ENCODE peak calls at places on chromosomes 12 and 14, in ten cellular contexts. One of them, this sample, is unnamed.

GRCh38 chr12:53325539-53326061 is 4.2 kb upstream of the AAAS start:
- DNase-seq in GM10248: no peak
- DNase-seq in A549: peak; percentile 39
- DNase-seq in foreskin fibroblast: no peak
- DNase-seq in Calu3: peak; percentile 31
- DNase-seq in lower lobe of right lung: peak; percentile 65
- DNase-seq in OCI-LY7: peak; percentile 39
- DNase-seq in fibroblast of mammary gland: peak; percentile 6
- DNase-seq in activated B cell treated with CpG ODN at 0.5 μM for 24 hours: peak; percentile 34
- DNase-seq in H1: peak; percentile 69
- DNase-seq in this sample: peak; percentile 47

GRCh38 chr12:25553083-25553482 is at the start of gene LMNTD1:
- DNase-seq in H1: no peak
- DNase-seq in A549: no peak
- DNase-seq in lower lobe of right lung: no peak
- DNase-seq in Calu3: no peak
- DNase-seq in fibroblast of mammary gland: peak; percentile 78
- DNase-seq in GM10248: no peak
- DNase-seq in foreskin fibroblast: peak; percentile 63
- DNase-seq in activated B cell treated with CpG ODN at 0.5 μM for 24 hours: no peak
- DNase-seq in OCI-LY7: no peak
- DNase-seq in this sample: no peak

GRCh38 chr12:100481021-100481420 is 7.4 kb downstream of the NR1H4 start:
- DNase-seq in A549: no peak
- DNase-seq in fibroblast of mammary gland: no peak
- DNase-seq in GM10248: no peak
- DNase-seq in H1: no peak
- DNase-seq in activated B cell treated with CpG ODN at 0.5 μM for 24 hours: no peak
- DNase-seq in Calu3: no peak
- DNase-seq in foreskin fibroblast: no peak
- DNase-seq in lower lobe of right lung: no peak
- DNase-seq in OCI-LY7: no peak
- DNase-seq in this sample: no peak

GRCh38 chr12:88575361-88575959 is 4.8 kb downstream of the KITLG start:
- DNase-seq in H1: no peak
- DNase-seq in foreskin fibroblast: no peak
- DNase-seq in activated B cell treated with CpG ODN at 0.5 μM for 24 hours: no peak
- DNase-seq in A549: no peak
- DNase-seq in lower lobe of right lung: no peak
- DNase-seq in fibroblast of mammary gland: peak; percentile 43
- DNase-seq in OCI-LY7: no peak
- DNase-seq in Calu3: no peak
- DNase-seq in GM10248: no peak
- DNase-seq in this sample: no peak

GRCh38 chr14:28755930-28756895 is 10.4 kb upstream of the FOXG1 start:
- DNase-seq in activated B cell treated with CpG ODN at 0.5 μM for 24 hours: no peak
- DNase-seq in GM10248: no peak
- DNase-seq in H1: no peak
- DNase-seq in foreskin fibroblast: no peak
- DNase-seq in OCI-LY7: no peak
- DNase-seq in Calu3: no peak
- DNase-seq in lower lobe of right lung: no peak
- DNase-seq in fibroblast of mammary gland: no peak
- DNase-seq in A549: no peak
- DNase-seq in this sample: no peak

GRCh38 chr12:15688202-15688736 is 100.9 kb downstream of the EPS8 start:
- DNase-seq in GM10248: no peak
- DNase-seq in Calu3: peak; percentile 86
- DNase-seq in H1: peak; percentile 47
- DNase-seq in activated B cell treated with CpG ODN at 0.5 μM for 24 hours: no peak
- DNase-seq in foreskin fibroblast: no peak
- DNase-seq in fibroblast of mammary gland: no peak
- DNase-seq in OCI-LY7: no peak
- DNase-seq in lower lobe of right lung: peak; percentile 82
- DNase-seq in A549: no peak
- DNase-seq in this sample: peak; percentile 5

GRCh38 chr12:108826115-108826806 is 31.1 kb downstream of the SSH1 start:
- DNase-seq in Calu3: no peak
- DNase-seq in H1: no peak
- DNase-seq in OCI-LY7: no peak
- DNase-seq in foreskin fibroblast: peak; percentile 98
- DNase-seq in GM10248: peak; percentile 49
- DNase-seq in A549: no peak
- DNase-seq in activated B cell treated with CpG ODN at 0.5 μM for 24 hours: no peak
- DNase-seq in lower lobe of right lung: peak; percentile 60
- DNase-seq in fibroblast of mammary gland: peak; percentile 98
- DNase-seq in this sample: peak; percentile 20

GRCh38 chr12:53938276-53939140 is at the start of gene HOXC13:
- DNase-seq in OCI-LY7: peak; percentile 68
- DNase-seq in A549: peak; percentile 98
- DNase-seq in foreskin fibroblast: peak; percentile 96
- DNase-seq in Calu3: peak; percentile 67
- DNase-seq in lower lobe of right lung: no peak
- DNase-seq in fibroblast of mammary gland: peak; percentile 68
- DNase-seq in H1: peak; percentile 97
- DNase-seq in activated B cell treated with CpG ODN at 0.5 μM for 24 hours: no peak
- DNase-seq in GM10248: no peak
- DNase-seq in this sample: peak; percentile 54

GRCh38 chr12:122123761-122124145 is 45.2 kb downstream of the MLXIP start:
- DNase-seq in OCI-LY7: no peak
- DNase-seq in GM10248: no peak
- DNase-seq in activated B cell treated with CpG ODN at 0.5 μM for 24 hours: no peak
- DNase-seq in A549: no peak
- DNase-seq in H1: no peak
- DNase-seq in fibroblast of mammary gland: no peak
- DNase-seq in lower lobe of right lung: peak; percentile 17
- DNase-seq in foreskin fibroblast: no peak
- DNase-seq in Calu3: no peak
- DNase-seq in this sample: no peak

GRCh38 chr14:32202468-32202865 is 602 bp downstream of the RNU6-8 start:
- DNase-seq in Calu3: no peak
- DNase-seq in foreskin fibroblast: no peak
- DNase-seq in activated B cell treated with CpG ODN at 0.5 μM for 24 hours: no peak
- DNase-seq in A549: no peak
- DNase-seq in GM10248: no peak
- DNase-seq in lower lobe of right lung: no peak
- DNase-seq in OCI-LY7: no peak
- DNase-seq in fibroblast of mammary gland: peak; percentile 30
- DNase-seq in H1: no peak
- DNase-seq in this sample: no peak

GRCh38 chr12:73678335-73678734 is 859.3 kb upstream of the ATXN7L3B start:
- DNase-seq in H1: no peak
- DNase-seq in OCI-LY7: no peak
- DNase-seq in GM10248: no peak
- DNase-seq in activated B cell treated with CpG ODN at 0.5 μM for 24 hours: no peak
- DNase-seq in lower lobe of right lung: no peak
- DNase-seq in foreskin fibroblast: no peak
- DNase-seq in fibroblast of mammary gland: no peak
- DNase-seq in Calu3: no peak
- DNase-seq in A549: no peak
- DNase-seq in this sample: no peak

GRCh38 chr12:117130806-117131205 is 31.6 kb upstream of the TESC start:
- DNase-seq in lower lobe of right lung: no peak
- DNase-seq in GM10248: no peak
- DNase-seq in Calu3: no peak
- DNase-seq in activated B cell treated with CpG ODN at 0.5 μM for 24 hours: no peak
- DNase-seq in foreskin fibroblast: no peak
- DNase-seq in A549: no peak
- DNase-seq in OCI-LY7: no peak
- DNase-seq in fibroblast of mammary gland: no peak
- DNase-seq in H1: no peak
- DNase-seq in this sample: no peak

GRCh38 chr12:93944196-93944595 is 204.2 kb upstream of the PLXNC1 start:
- DNase-seq in H1: no peak
- DNase-seq in Calu3: no peak
- DNase-seq in A549: no peak
- DNase-seq in activated B cell treated with CpG ODN at 0.5 μM for 24 hours: no peak
- DNase-seq in foreskin fibroblast: peak; percentile 12
- DNase-seq in GM10248: no peak
- DNase-seq in OCI-LY7: no peak
- DNase-seq in lower lobe of right lung: no peak
- DNase-seq in fibroblast of mammary gland: peak; percentile 18
- DNase-seq in this sample: no peak

GRCh38 chr14:98889107-98889835 is 382.7 kb downstream of the BCL11B start:
- DNase-seq in A549: no peak
- DNase-seq in activated B cell treated with CpG ODN at 0.5 μM for 24 hours: no peak
- DNase-seq in H1: no peak
- DNase-seq in GM10248: no peak
- DNase-seq in fibroblast of mammary gland: no peak
- DNase-seq in OCI-LY7: no peak
- DNase-seq in lower lobe of right lung: no peak
- DNase-seq in foreskin fibroblast: no peak
- DNase-seq in Calu3: no peak
- DNase-seq in this sample: no peak

GRCh38 chr12:71848212-71848611 is 8.7 kb downstream of the TBC1D15 start:
- DNase-seq in foreskin fibroblast: no peak
- DNase-seq in activated B cell treated with CpG ODN at 0.5 μM for 24 hours: no peak
- DNase-seq in OCI-LY7: no peak
- DNase-seq in GM10248: no peak
- DNase-seq in H1: no peak
- DNase-seq in lower lobe of right lung: no peak
- DNase-seq in fibroblast of mammary gland: peak; percentile 18
- DNase-seq in A549: no peak
- DNase-seq in Calu3: no peak
- DNase-seq in this sample: no peak

GRCh38 chr12:71854594-71854993 is 15.0 kb downstream of the TBC1D15 start:
- DNase-seq in OCI-LY7: no peak
- DNase-seq in H1: no peak
- DNase-seq in fibroblast of mammary gland: no peak
- DNase-seq in foreskin fibroblast: no peak
- DNase-seq in GM10248: no peak
- DNase-seq in Calu3: no peak
- DNase-seq in lower lobe of right lung: no peak
- DNase-seq in activated B cell treated with CpG ODN at 0.5 μM for 24 hours: no peak
- DNase-seq in A549: no peak
- DNase-seq in this sample: no peak

GRCh38 chr12:71846322-71846940 is 6.9 kb downstream of the TBC1D15 start:
- DNase-seq in fibroblast of mammary gland: peak; percentile 57
- DNase-seq in GM10248: no peak
- DNase-seq in OCI-LY7: peak; percentile 48
- DNase-seq in foreskin fibroblast: no peak
- DNase-seq in Calu3: peak; percentile 26
- DNase-seq in activated B cell treated with CpG ODN at 0.5 μM for 24 hours: no peak
- DNase-seq in lower lobe of right lung: no peak
- DNase-seq in H1: no peak
- DNase-seq in A549: no peak
- DNase-seq in this sample: no peak

GRCh38 chr12:71849109-71849851 is 9.7 kb downstream of the TBC1D15 start:
- DNase-seq in GM10248: no peak
- DNase-seq in foreskin fibroblast: no peak
- DNase-seq in lower lobe of right lung: no peak
- DNase-seq in A549: no peak
- DNase-seq in H1: no peak
- DNase-seq in activated B cell treated with CpG ODN at 0.5 μM for 24 hours: no peak
- DNase-seq in fibroblast of mammary gland: no peak
- DNase-seq in Calu3: no peak
- DNase-seq in OCI-LY7: no peak
- DNase-seq in this sample: no peak
- TF ChIP-seq CTCF in GM10248: no peak
- TF ChIP-seq CTCF in foreskin fibroblast: no peak
- TF ChIP-seq CTCF in lower lobe of right lung: no peak
- TF ChIP-seq CTCF in A549: no peak
- TF ChIP-seq CTCF in H1: no peak
- TF ChIP-seq CTCF in activated B cell treated with CpG ODN at 0.5 μM for 24 hours: no peak
- TF ChIP-seq CTCF in fibroblast of mammary gland: no peak
- TF ChIP-seq CTCF in Calu3: no peak
- TF ChIP-seq CTCF in OCI-LY7: no peak
- TF ChIP-seq CTCF in this sample: no peak

DNA sequence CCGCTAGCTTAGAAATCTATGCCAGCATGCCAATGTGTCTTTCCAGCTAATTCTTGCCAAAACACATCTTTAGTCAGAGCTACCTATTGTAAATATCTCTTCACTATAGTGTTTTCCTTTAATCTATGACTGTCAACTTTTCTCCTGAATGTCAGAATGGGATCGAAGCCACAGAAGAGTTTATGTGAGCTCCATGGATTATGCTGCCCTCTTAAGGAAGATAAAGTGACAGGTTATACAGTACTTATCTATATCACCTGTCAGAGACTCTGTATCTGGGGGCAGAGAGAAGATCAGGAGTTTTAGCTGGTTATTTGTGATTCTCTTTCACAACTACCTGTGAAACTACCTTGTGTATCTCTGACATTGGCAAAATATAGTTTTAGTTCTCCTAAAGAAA is 204.3 kb upstream of the SEL1L start:
- DNase-seq in A549: no peak
- DNase-seq in activated B cell treated with CpG ODN at 0.5 μM for 24 hours: no peak
- DNase-seq in GM10248: no peak
- DNase-seq in Calu3: no peak
- DNase-seq in lower lobe of right lung: no peak
- DNase-seq in OCI-LY7: no peak
- DNase-seq in fibroblast of mammary gland: no peak
- DNase-seq in foreskin fibroblast: no peak
- DNase-seq in H1: no peak
- DNase-seq in this sample: no peak
- TF ChIP-seq CTCF in A549: no peak
- TF ChIP-seq CTCF in activated B cell treated with CpG ODN at 0.5 μM for 24 hours: no peak
- TF ChIP-seq CTCF in GM10248: no peak
- TF ChIP-seq CTCF in Calu3: no peak
- TF ChIP-seq CTCF in lower lobe of right lung: no peak
- TF ChIP-seq CTCF in OCI-LY7: no peak
- TF ChIP-seq CTCF in fibroblast of mammary gland: no peak
- TF ChIP-seq CTCF in foreskin fibroblast: no peak
- TF ChIP-seq CTCF in H1: no peak
- TF ChIP-seq CTCF in this sample: no peak

DNA sequence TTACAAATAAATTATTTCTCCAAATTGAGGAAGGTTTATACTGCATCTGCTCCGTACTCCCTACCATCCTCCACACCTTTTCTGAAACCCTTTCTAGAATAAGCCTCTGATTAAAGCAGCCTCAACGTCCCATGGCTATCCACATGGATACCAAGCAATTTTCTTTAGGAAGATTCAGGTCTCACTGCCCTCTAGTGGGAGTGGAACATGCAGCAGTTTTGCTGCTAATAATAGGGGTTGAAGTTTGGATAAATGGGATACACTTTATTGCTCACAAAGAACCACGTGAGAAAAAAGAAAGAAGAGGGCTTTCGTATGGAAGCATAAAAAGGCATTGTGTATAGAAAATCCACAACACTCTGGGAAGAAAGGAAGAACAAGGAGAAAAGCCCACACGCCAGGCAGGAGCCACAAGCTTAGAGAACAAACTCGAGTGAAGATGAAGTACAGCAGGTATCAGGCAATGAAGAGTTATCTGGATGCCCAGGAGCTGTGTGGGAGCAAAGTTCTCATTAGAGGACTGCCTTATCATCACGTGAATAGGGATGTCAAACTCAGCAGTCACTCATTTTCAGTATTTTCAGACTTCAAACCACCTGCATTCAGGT is 45.8 kb downstream of the CCER1 start:
- DNase-seq in Calu3: peak; percentile 48
- DNase-seq in activated B cell treated with CpG ODN at 0.5 μM for 24 hours: no peak
- DNase-seq in H1: peak; percentile 46
- DNase-seq in fibroblast of mammary gland: peak; percentile 73
- DNase-seq in GM10248: no peak
- DNase-seq in lower lobe of right lung: no peak
- DNase-seq in OCI-LY7: peak; percentile 11
- DNase-seq in A549: peak; percentile 28
- DNase-seq in foreskin fibroblast: peak; percentile 45
- DNase-seq in this sample: peak; percentile 3
- TF ChIP-seq CTCF in Calu3: peak; percentile 63
- TF ChIP-seq CTCF in activated B cell treated with CpG ODN at 0.5 μM for 24 hours: no peak
- TF ChIP-seq CTCF in H1: no peak
- TF ChIP-seq CTCF in fibroblast of mammary gland: peak; percentile 86
- TF ChIP-seq CTCF in GM10248: peak; percentile 55
- TF ChIP-seq CTCF in lower lobe of right lung: peak; percentile 52
- TF ChIP-seq CTCF in OCI-LY7: peak; percentile 73
- TF ChIP-seq CTCF in A549: peak; percentile 64
- TF ChIP-seq CTCF in foreskin fibroblast: peak; percentile 82
- TF ChIP-seq CTCF in this sample: peak; percentile 35

GRCh38 chr14:53217283-53217994 is 64.3 kb upstream of the DDHD1 start:
- DNase-seq in activated B cell treated with CpG ODN at 0.5 μM for 24 hours: peak; percentile 78
- DNase-seq in Calu3: peak; percentile 86
- DNase-seq in GM10248: peak; percentile 82
- DNase-seq in fibroblast of mammary gland: peak; percentile 53
- DNase-seq in A549: peak; percentile 55
- DNase-seq in foreskin fibroblast: peak; percentile 23
- DNase-seq in H1: peak; percentile 94
- DNase-seq in lower lobe of right lung: peak; percentile 87
- DNase-seq in OCI-LY7: peak; percentile 85
- DNase-seq in this sample: peak; percentile 87
- TF ChIP-seq CTCF in activated B cell treated with CpG ODN at 0.5 μM for 24 hours: no peak
- TF ChIP-seq CTCF in Calu3: peak; percentile 65
- TF ChIP-seq CTCF in GM10248: peak; percentile 29
- TF ChIP-seq CTCF in fibroblast of mammary gland: no peak
- TF ChIP-seq CTCF in A549: peak; percentile 42
- TF ChIP-seq CTCF in foreskin fibroblast: peak; percentile 45
- TF ChIP-seq CTCF in H1: peak; percentile 38
- TF ChIP-seq CTCF in lower lobe of right lung: peak; percentile 68
- TF ChIP-seq CTCF in OCI-LY7: peak; percentile 66
- TF ChIP-seq CTCF in this sample: peak; percentile 74

This sample was measured in activated CD8-positive, alpha-beta T cell treated with anti-CD3 and anti-CD28 coated beads for 36 hours.